ENCODE peak calls at places on chromosomes 6 and 20, in four cellular contexts. D, X, E and M are unnamed samples.

GRCh38 chr6:73309784-73310502 is 44.1 kb downstream of the DPPA5 start:
- DNase-seq in E (peak), X (peak), D (peak), M (no peak)

GRCh38 chr6:37027036-37027720 is 21.7 kb downstream of the FGD2 start:
- DNase-seq in X (no peak), E (no peak), D (no peak), M (no peak)

GRCh38 chr6:131532476-131533108 is 40.4 kb upstream of the ARG1 start:
- DNase-seq in D (no peak), E (no peak), X (no peak), M (no peak)

GRCh38 chr6:159249150-159249549 is 80.0 kb downstream of the FNDC1 start:
- DNase-seq in X (no peak), E (no peak), D (no peak), M (no peak)

GRCh38 chr6:31025595-31025994 is 15.3 kb downstream of the MUC22 start:
- DNase-seq in E (no peak), X (no peak), D (no peak), M (no peak)

GRCh38 chr6:130843575-130844320 is 16.5 kb downstream of the SMLR1 start:
- DNase-seq in D (no peak), E (no peak), X (peak), M (peak)

GRCh38 chr20:64166712-64167615 is 2.7 kb downstream of the MYT1 start:
- DNase-seq in D (no peak), E (no peak), X (no peak), M (no peak)

GRCh38 chr6:105993341-105993740 is 92.8 kb upstream of the PRDM1 start:
- DNase-seq in D (no peak), X (no peak), E (no peak), M (no peak)

GRCh38 chr6:151069641-151070040 is 170.1 kb upstream of the AKAP12 start:
- DNase-seq in X (no peak), D (no peak), E (no peak), M (peak)

GRCh38 chr6:157240059-157240959 is 83.0 kb downstream of the TMEM242 start:
- DNase-seq in X (no peak), D (peak), E (no peak), M (peak)

GRCh38 chr6:154187714-154188113 is 148.7 kb downstream of the OPRM1 start:
- DNase-seq in X (no peak), D (no peak), E (no peak), M (no peak)

GRCh38 chr20:35598899-35599775 is 16.5 kb upstream of the SPAG4 start:
- DNase-seq in X (no peak), E (no peak), D (no peak), M (no peak)

GRCh38 chr20:37295001-37295400 is 5.5 kb downstream of the MANBAL start:
- DNase-seq in E (no peak), X (peak), D (peak), M (no peak)

GRCh38 chr6:8825726-8826125 is 390.4 kb upstream of the SLC35B3 start:
- DNase-seq in D (no peak), X (no peak), E (no peak), M (no peak)

GRCh38 chr6:126620747-126621146 is 280.8 kb downstream of the CENPW start:
- DNase-seq in X (no peak), D (no peak), E (no peak), M (no peak)

GRCh38 chr20:23683281-23683680 is 5.6 kb downstream of the CST4 start:
- DNase-seq in D (no peak), X (no peak), E (no peak), M (no peak)

GRCh38 chr20:34974246-34974645 is 18.6 kb downstream of the MYH7B start:
- DNase-seq in D (no peak), X (no peak), E (no peak), M (no peak)

GRCh38 chr20:3753098-3753497 is 14.5 kb downstream of the ADISSP start:
- DNase-seq in X (peak), D (peak), E (peak), M (peak)

GRCh38 chr6:149334682-149335160 is 17.2 kb downstream of the TAB2 start:
- DNase-seq in E (no peak), X (peak), D (no peak), M (no peak)

GRCh38 chr20:3798908-3799248 is 2.8 kb downstream of the CDC25B start:
- DNase-seq in E (no peak), D (no peak), X (no peak), M (no peak)

GRCh38 chr6:75934643-75935472 is 137.6 kb downstream of the IMPG1 start:
- DNase-seq in E (peak), D (peak), X (peak), M (peak)

GRCh38 chr20:11937230-11937629 is 19.5 kb downstream of the BTBD3 start:
- DNase-seq in D (no peak), E (no peak), X (no peak), M (no peak)

GRCh38 chr6:142732790-142733189 is 212.2 kb downstream of the HIVEP2 start:
- DNase-seq in E (no peak), D (no peak), X (no peak), M (no peak)

GRCh38 chr6:159038914-159039884 is 5.6 kb downstream of the TAGAP start:
- DNase-seq in X (no peak), D (no peak), E (no peak), M (no peak)

GRCh38 chr20:48632017-48632824 is 195.6 kb downstream of the PREX1 start:
- DNase-seq in D (no peak), E (no peak), X (no peak), M (no peak)

GRCh38 chr20:62792182-62792939 is 3.9 kb upstream of the MRGBP start:
- DNase-seq in D (no peak), E (no peak), X (no peak), M (peak)

GRCh38 chr6:140134224-140134623 is 759.8 kb upstream of the CITED2 start:
- DNase-seq in E (no peak), D (no peak), X (no peak), M (no peak)

GRCh38 chr6:169959129-169960002 is 207.9 kb downstream of the ERMARD start:
- DNase-seq in X (no peak), E (peak), D (no peak), M (no peak)

GRCh38 chr6:24078200-24078599 is 47.8 kb upstream of the NRSN1 start:
- DNase-seq in X (no peak), D (no peak), E (no peak), M (no peak)

GRCh38 chr6:11650297-11650696 is 112.7 kb downstream of the TMEM170B start:
- DNase-seq in D (no peak), E (peak), X (peak), M (no peak)

GRCh38 chr20:18507218-18508191 is at the start of gene SEC23B:
- DNase-seq in E (peak), X (peak), D (peak), M (peak)

GRCh38 chr20:18511566-18511965 is 3.8 kb downstream of the SEC23B start:
- DNase-seq in X (no peak), E (no peak), D (no peak), M (no peak)

GRCh38 chr20:18504479-18505060 is 3.2 kb upstream of the SEC23B start:
- DNase-seq in X (no peak), E (no peak), D (no peak), M (no peak)

DNA sequence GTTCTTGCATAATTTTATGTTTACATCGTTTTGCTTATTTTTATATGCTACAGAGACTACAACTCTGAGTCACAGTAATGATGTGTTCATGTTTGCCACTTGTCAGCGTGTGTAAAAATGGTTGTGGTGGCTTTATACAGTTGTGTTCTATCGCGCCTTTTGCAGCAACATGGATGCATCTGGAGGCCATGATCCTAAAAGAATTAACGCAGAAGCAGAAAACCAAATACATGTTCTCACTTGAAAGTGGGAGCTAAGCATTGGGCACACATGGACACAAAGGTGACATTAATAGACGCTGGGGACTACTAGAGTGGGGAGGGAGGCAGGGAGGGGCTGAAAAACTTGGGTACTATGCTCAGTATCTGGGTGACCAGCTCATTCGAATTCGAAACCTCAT is 996 bp upstream of the SEC23B start:
- DNase-seq in D (no peak), X (no peak), E (no peak), M (no peak)
- TF ChIP-seq PHF8 in D (no peak), X (no peak), E (no peak), M (no peak)

GRCh38 chr20:33394718-33395117 is 6.6 kb downstream of the CDK5RAP1 start:
- DNase-seq in X (no peak), D (no peak), E (no peak), M (peak)

GRCh38 chr20:33387177-33387576 is 14.1 kb downstream of the CDK5RAP1 start:
- DNase-seq in D (no peak), X (peak), E (no peak), M (no peak)

GRCh38 chr20:33393609-33394008 is 7.7 kb downstream of the CDK5RAP1 start:
- DNase-seq in D (no peak), E (no peak), X (no peak), M (no peak)

GRCh38 chr20:33388268-33388667 is 13.1 kb downstream of the CDK5RAP1 start:
- DNase-seq in X (no peak), E (no peak), D (no peak), M (no peak)

GRCh38 chr20:33392016-33392415 is 9.3 kb downstream of the CDK5RAP1 start:
- DNase-seq in X (no peak), E (no peak), D (no peak), M (no peak)
- TF ChIP-seq PHF8 in X (no peak), E (no peak), D (no peak), M (no peak)

GRCh38 chr6:84615987-84616386 is 148.4 kb downstream of the TBX18 start:
- DNase-seq in X (no peak), D (no peak), E (no peak), M (no peak)

GRCh38 chr6:84618836-84619235 is 145.6 kb downstream of the TBX18 start:
- DNase-seq in E (peak), D (no peak), X (no peak), M (no peak)

GRCh38 chr6:84623956-84624680 is 140.3 kb downstream of the TBX18 start:
- DNase-seq in D (no peak), E (no peak), X (no peak), M (no peak)

GRCh38 chr6:84615113-84615850 is 149.1 kb downstream of the TBX18 start:
- DNase-seq in X (no peak), D (no peak), E (no peak), M (no peak)

DNA sequence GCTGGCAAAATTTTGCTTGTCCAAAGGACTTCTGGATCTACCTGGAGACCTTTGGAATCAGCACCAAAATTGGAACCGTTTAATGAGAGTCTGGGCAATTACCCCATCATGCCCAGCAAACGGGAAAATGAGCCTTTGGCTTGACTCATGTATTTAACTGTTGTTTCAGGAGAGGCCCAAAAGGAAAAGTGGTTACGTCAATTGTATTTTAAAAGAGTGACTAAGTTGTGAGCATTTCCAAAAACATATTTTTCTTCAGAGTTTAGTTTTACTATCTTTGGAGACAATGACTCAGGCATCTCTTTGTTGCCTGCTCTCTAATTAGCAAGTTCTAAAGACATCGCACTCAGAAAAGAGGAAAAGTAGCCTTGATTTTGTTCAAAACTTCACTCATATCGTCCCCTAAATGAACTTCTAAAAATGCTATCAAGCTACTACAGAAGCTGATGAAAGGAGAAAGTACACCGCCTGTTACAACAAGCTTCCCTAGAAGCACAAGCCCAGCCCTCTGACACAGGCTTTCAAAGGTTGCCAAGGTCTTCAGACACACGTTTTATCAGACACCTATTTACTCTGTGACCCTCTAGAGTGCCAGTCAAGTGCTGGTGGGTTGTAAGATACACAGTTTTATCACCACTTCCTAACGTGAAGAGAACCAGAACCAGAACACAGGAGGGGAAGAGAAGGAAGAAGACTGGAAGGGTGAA is 146.2 kb downstream of the TBX18 start:
- DNase-seq in X (no peak), E (no peak), D (no peak), M (no peak)
- TF ChIP-seq PHF8 in X (no peak), E (no peak), D (no peak), M (no peak)

GRCh38 chr6:26336355-26337198 is 28.4 kb upstream of the BTN3A2 start:
- DNase-seq in X (no peak), E (no peak), D (peak), M (no peak)
- TF ChIP-seq PHF8 in X (no peak), E (no peak), D (no peak), M (no peak)

GRCh38 chr6:91634791-91635190 is 1047.9 kb upstream of the MAP3K7 start:
- DNase-seq in E (no peak), D (no peak), X (no peak), M (no peak)
- TF ChIP-seq PHF8 in E (no peak), D (no peak), X (no peak), M (no peak)

DNA sequence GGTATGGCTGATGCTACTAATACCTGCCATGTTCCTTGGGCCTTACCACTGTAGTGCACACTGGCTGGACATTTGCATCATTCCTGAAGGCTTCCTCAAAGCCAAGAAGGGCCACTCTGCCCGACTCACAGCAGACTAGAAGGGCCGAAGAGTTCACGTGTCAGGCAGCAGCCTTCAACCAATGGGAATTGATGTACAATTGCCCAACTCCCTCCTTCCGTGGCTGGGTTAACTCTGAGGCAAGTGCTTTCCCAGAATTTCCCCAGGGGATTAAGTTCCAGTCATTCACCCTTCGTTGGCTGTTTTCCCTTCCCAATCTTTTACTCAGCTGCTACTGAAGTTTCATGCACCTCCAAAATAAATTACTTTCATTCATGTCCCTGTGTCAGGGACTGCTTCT is 29.8 kb downstream of the PSMB9 start:
- DNase-seq in E (no peak), X (no peak), D (no peak), M (no peak)
- TF ChIP-seq PHF8 in E (no peak), X (no peak), D (no peak), M (no peak)

DNA sequence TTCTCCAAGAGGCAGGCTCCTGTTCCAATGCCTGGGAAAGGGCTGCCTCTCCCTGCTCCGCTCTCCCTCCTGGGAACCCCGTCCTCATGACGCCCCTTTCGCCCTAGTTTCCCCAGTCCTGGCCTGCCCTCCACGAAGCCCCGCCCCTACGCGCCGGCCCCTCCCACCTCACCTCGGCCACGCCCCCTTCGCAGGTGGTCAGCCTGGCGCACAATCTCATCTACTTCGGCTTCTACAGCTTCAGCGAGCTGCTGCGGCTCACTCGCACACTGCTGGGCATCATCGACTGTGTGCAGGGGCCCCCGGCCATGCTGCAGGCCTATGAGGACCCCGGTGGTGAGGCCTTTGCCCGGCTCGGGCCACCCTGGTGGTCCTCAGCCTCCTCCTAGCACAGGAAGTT is 40.5 kb downstream of the UQCC2 start:
- DNase-seq in E (peak), D (peak), X (no peak), M (no peak)
- TF ChIP-seq PHF8 in E (no peak), D (no peak), X (no peak), M (no peak)

DNA sequence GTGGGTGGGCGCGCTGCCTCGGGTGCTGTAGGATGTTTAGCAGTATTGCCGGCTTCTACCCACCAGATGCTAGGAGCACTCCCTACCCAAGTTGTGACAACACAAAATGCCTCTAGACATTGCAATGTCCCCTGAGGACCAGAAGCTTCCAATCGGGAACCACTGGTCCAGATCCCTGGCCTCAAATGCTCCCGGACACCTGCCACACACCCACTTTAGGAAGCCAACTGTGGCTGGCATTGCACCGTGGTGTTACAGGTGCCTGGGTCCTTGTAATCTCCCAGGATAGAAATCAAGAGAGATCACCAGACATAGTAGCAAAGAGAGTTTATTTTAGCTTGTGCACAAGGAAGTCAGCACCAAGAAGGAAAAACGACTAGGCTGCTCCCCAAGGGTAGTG is 14.9 kb upstream of the RNASET2 start:
- DNase-seq in E (peak), X (no peak), D (no peak), M (no peak)
- TF ChIP-seq PHF8 in E (no peak), X (no peak), D (no peak), M (no peak)

GRCh38 chr6:168232046-168232445 is 87.5 kb downstream of the DACT2 start:
- DNase-seq in X (no peak), E (no peak), D (no peak), M (peak)

GRCh38 chr6:168232989-168233874 is 86.3 kb downstream of the DACT2 start:
- DNase-seq in E (no peak), X (peak), D (no peak), M (no peak)

GRCh38 chr6:168231393-168231957 is 88.1 kb downstream of the DACT2 start:
- DNase-seq in X (no peak), E (no peak), D (no peak), M (no peak)

GRCh38 chr6:168229368-168229752 is 90.2 kb downstream of the DACT2 start:
- DNase-seq in D (no peak), E (no peak), X (no peak), M (no peak)

GRCh38 chr6:168232528-168232927 is 87.0 kb downstream of the DACT2 start:
- DNase-seq in X (no peak), D (no peak), E (no peak), M (no peak)
- TF ChIP-seq PHF8 in X (no peak), D (no peak), E (no peak), M (no peak)